ENCODE peak calls at places on chromosomes 4 and X, in four cellular contexts. N is mesenchymal stem cell, M is stomach, V is H9. S is an unnamed sample.

GRCh38 chr4:74933562-74934015 is 673 bp downstream of the PARM1 start:
- DNase-seq in N (peak), M (peak), V (peak), S (no peak)

GRCh38 chrX:125203379-125203736 is 116.3 kb upstream of the TEX13C start:
- DNase-seq in N (no peak), M (no peak), V (no peak), S (no peak)

GRCh38 chr4:24657768-24658617 is 73.6 kb upstream of the DHX15 start:
- DNase-seq in N (peak), M (peak), V (no peak), S (no peak)

GRCh38 chr4:61200991-61201526 is 933 bp downstream of the ADGRL3 start:
- DNase-seq in N (peak), M (no peak), V (peak), S (no peak)

GRCh38 chrX:68433155-68433980 is at the start of gene OPHN1:
- DNase-seq in N (peak), M (peak), V (peak), S (peak)

GRCh38 chrX:146224442-146224841 is 406.8 kb downstream of the SLITRK2 start:
- DNase-seq in N (no peak), M (no peak), V (no peak), S (no peak)

GRCh38 chr4:168651374-168651773 is 154.5 kb downstream of the PALLD start:
- DNase-seq in N (no peak), M (no peak), V (no peak), S (no peak)

GRCh38 chr4:34417160-34417559 is 1827.2 kb downstream of the ARAP2 start:
- DNase-seq in N (peak), M (no peak), V (no peak), S (no peak)

GRCh38 chr4:8473198-8473919 is 32.8 kb downstream of the TRMT44 start:
- DNase-seq in N (no peak), M (no peak), V (peak), S (no peak)

GRCh38 chr4:184977747-184978146 is 40.5 kb upstream of the HELT start:
- DNase-seq in N (no peak), M (no peak), V (no peak), S (no peak)

GRCh38 chrX:22053486-22053885 is 21.4 kb downstream of the PHEX start:
- DNase-seq in N (no peak), M (no peak), V (no peak), S (no peak)

GRCh38 chr4:2797545-2798305 is 4.8 kb downstream of the SH3BP2 start:
- DNase-seq in N (no peak), M (peak), V (no peak), S (no peak)

GRCh38 chr4:5940470-5941203 is 47.8 kb upstream of the CRMP1 start:
- DNase-seq in N (peak), M (no peak), V (peak), S (no peak)

GRCh38 chr4:99885063-99885664 is 9.1 kb downstream of the LAMTOR3 start:
- DNase-seq in N (peak), M (no peak), V (no peak), S (no peak)

GRCh38 chr4:94690851-94691254 is 66.9 kb upstream of the BMPR1B start:
- DNase-seq in N (peak), M (no peak), V (no peak), S (no peak)

GRCh38 chrX:34343001-34343400 is 210.9 kb upstream of the FAM47A start:
- DNase-seq in N (no peak), M (no peak), V (no peak), S (no peak)

GRCh38 chr4:109977854-109978501 is 65.3 kb downstream of the EGF start:
- DNase-seq in N (peak), M (no peak), V (no peak), S (no peak)

GRCh38 chr4:125952631-125953030 is 637.9 kb downstream of the FAT4 start:
- DNase-seq in N (no peak), M (no peak), V (no peak), S (no peak)

GRCh38 chrX:14902536-14902935 is 29.3 kb downstream of the MOSPD2 start:
- DNase-seq in N (no peak), M (no peak), V (no peak), S (no peak)

GRCh38 chrX:13412208-13412600 is 92.4 kb upstream of the ATXN3L start:
- DNase-seq in N (no peak), M (no peak), V (no peak), S (no peak)

GRCh38 chr4:7425591-7426468 is 8.9 kb downstream of the PSAPL1 start:
- DNase-seq in N (no peak), M (peak), V (peak), S (no peak)

GRCh38 chrX:43655961-43656494 is at the start of gene MAOA:
- DNase-seq in N (peak), M (peak), V (peak), S (no peak)

GRCh38 chr4:1459664-1460511 is 53.6 kb upstream of the NKX1-1 start:
- DNase-seq in N (no peak), M (peak), V (peak), S (no peak)

GRCh38 chrX:119252716-119253115 is 16.6 kb downstream of the PGRMC1 start:
- DNase-seq in N (no peak), M (no peak), V (no peak), S (no peak)

GRCh38 chrX:123884809-123885408 is 25.1 kb downstream of the XIAP start:
- DNase-seq in N (peak), M (no peak), V (no peak), S (no peak)

GRCh38 chrX:34978171-34978570 is 35.6 kb downstream of the FAM47B start:
- DNase-seq in N (no peak), M (no peak), V (no peak), S (no peak)

GRCh38 chrX:47751670-47752069 is 85.0 kb upstream of the ZNF81 start:
- DNase-seq in N (no peak), M (peak), V (peak), S (peak)

GRCh38 chr4:150746156-150746555 is 164.2 kb downstream of the MAB21L2 start:
- DNase-seq in N (peak), M (no peak), V (no peak), S (no peak)

GRCh38 chr4:37966044-37966443 is 5.8 kb downstream of the PTTG2 start:
- DNase-seq in N (no peak), M (no peak), V (no peak), S (no peak)

GRCh38 chrX:7083468-7084396 is 63.8 kb upstream of the STS start:
- DNase-seq in N (peak), M (no peak), V (no peak), S (no peak)

GRCh38 chrX:148380107-148380506 is 120.3 kb upstream of the AFF2 start:
- DNase-seq in N (no peak), M (no peak), V (no peak), S (no peak)
- H3K27ac ChIP-seq in N (no peak), M (no peak), V (no peak), S (no peak)

DNA sequence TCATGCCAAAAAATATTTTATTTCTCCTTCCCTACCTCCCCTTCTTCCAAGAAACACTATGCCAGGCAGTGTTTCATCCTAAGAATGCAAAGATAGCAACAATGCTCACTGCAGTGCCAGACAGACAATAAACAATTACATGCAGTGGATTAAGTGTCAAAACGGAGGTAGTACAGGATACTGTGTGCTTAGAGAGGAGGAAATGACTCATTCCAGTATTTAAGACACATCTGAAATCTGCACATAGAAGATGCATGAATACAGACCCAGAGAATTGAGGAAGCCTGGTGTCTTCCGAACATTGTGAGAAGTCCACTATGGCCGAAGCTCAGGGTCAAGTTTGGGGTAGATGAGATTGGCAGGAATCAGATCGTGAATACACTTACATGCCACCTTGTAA is 326.4 kb downstream of the PPP3CA start:
- DNase-seq in N (peak), M (no peak), V (no peak), S (no peak)
- H3K27ac ChIP-seq in N (peak), M (no peak), V (peak), S (no peak)

GRCh38 chr4:128060130-128060619 is 937 bp upstream of the LARP1B start:
- DNase-seq in N (no peak), M (no peak), V (no peak), S (no peak)
- H3K27ac ChIP-seq in N (peak), M (peak), V (no peak), S (no peak)

GRCh38 chr4:108031427-108032083 is 41.9 kb downstream of the HADH start:
- DNase-seq in N (peak), M (no peak), V (no peak), S (no peak)

GRCh38 chr4:108036252-108036651 is 46.6 kb downstream of the HADH start:
- DNase-seq in N (no peak), M (no peak), V (no peak), S (no peak)

GRCh38 chr4:108034560-108034959 is 44.9 kb downstream of the HADH start:
- DNase-seq in N (no peak), M (no peak), V (no peak), S (no peak)

GRCh38 chr4:108035691-108036090 is 46.0 kb downstream of the HADH start:
- DNase-seq in N (no peak), M (no peak), V (no peak), S (no peak)

DNA sequence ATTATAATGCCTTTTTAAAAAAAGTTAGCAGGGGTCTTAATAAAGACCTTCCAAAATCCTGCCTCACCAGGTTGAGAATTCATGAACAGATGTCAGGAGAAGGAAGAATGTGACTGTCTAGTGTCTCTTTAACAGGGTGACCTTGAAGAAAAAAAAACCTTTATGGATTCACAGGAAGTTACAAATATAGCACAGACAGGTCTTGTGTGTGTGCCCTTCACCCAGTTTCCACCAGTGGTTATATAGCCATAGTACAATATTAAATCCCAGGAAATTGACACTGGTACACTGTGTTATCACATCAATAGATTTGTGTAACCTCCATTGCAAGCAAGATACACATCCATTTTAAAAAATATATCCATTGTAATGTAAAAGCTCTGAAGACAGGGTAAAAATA is 43.7 kb downstream of the HADH start:
- DNase-seq in N (no peak), M (no peak), V (no peak), S (no peak)
- H3K27ac ChIP-seq in N (no peak), M (no peak), V (no peak), S (no peak)

DNA sequence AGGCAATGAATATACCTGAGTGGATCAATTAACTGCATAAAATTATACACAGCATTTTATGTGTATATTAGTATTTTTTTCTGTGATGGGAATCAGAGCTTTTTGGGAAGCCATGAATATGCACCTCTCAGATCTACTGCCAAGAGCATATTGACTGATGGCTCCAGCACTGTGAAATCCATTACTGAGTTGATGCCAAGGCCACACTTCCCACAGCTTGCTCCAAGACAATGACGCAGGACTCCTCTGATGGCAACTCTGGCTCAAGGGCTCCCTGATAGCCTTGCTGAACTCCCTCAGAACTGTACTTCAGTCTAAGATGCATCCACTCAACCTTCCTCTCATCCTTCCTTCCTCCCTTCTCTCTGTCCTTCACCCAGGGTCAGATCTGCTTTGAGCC is 82.7 kb downstream of the OTC start:
- DNase-seq in N (no peak), M (no peak), V (no peak), S (no peak)
- H3K27ac ChIP-seq in N (no peak), M (no peak), V (no peak), S (no peak)

GRCh38 chr4:10085828-10086505 is 30.6 kb downstream of the WDR1 start:
- DNase-seq in N (no peak), M (no peak), V (no peak), S (no peak)
- H3K27ac ChIP-seq in N (peak), M (no peak), V (no peak), S (no peak)

DNA sequence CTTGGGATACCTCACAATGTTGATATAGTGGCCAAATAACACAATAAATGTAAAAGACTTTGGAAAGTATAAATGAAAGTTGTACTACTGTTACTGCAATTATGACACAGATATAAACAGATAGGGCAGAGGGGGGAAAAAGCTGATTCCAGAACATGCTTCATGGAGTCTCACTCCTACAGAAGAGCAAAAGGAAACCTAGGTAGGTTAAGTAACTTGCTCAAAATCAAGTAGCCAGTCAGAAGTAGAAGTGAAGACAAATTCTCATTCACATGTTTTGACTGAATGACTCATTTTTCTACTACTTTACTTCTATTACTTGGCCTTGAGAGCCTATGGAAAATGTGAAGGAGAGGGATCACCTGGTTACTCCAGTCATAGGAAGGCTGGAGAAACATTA is 23.6 kb upstream of the RASGEF1B start:
- DNase-seq in N (no peak), M (no peak), V (no peak), S (no peak)
- H3K27ac ChIP-seq in N (no peak), M (no peak), V (no peak), S (no peak)